ENCODE peak calls at places on chromosomes 1 and 21, in nine cellular contexts. One of them, this sample, is unnamed. For H3K36me3, the result is how much of the 10 kb centered on the place peaks cover.

GRCh38 chr1:204751883-204752687 is 66.5 kb upstream of the LRRN2 start:
- DNase-seq in transverse colon: peak
- DNase-seq in heart right ventricle: no peak
- DNase-seq in brain microvascular endothelial cell: no peak
- DNase-seq in astrocyte: no peak
- DNase-seq in breast epithelium: no peak
- DNase-seq in pancreas: no peak
- DNase-seq in aorta: no peak
- DNase-seq in IMR-90: no peak
- DNase-seq in this sample: no peak

GRCh38 chr1:245108909-245109308 is 45.9 kb upstream of the KIF26B start:
- DNase-seq in transverse colon: no peak
- DNase-seq in heart right ventricle: no peak
- DNase-seq in brain microvascular endothelial cell: no peak
- DNase-seq in astrocyte: no peak
- DNase-seq in breast epithelium: no peak
- DNase-seq in pancreas: no peak
- DNase-seq in aorta: peak
- DNase-seq in IMR-90: no peak
- DNase-seq in this sample: no peak

GRCh38 chr1:27539901-27540861 is 50.2 kb upstream of the WASF2 start:
- DNase-seq in transverse colon: peak
- DNase-seq in heart right ventricle: no peak
- DNase-seq in brain microvascular endothelial cell: peak
- DNase-seq in astrocyte: no peak
- DNase-seq in breast epithelium: no peak
- DNase-seq in pancreas: no peak
- DNase-seq in aorta: peak
- DNase-seq in IMR-90: peak
- DNase-seq in this sample: peak

GRCh38 chr1:181423301-181423918 is 59.9 kb upstream of the CACNA1E start:
- DNase-seq in transverse colon: peak
- DNase-seq in heart right ventricle: no peak
- DNase-seq in brain microvascular endothelial cell: peak
- DNase-seq in astrocyte: peak
- DNase-seq in breast epithelium: no peak
- DNase-seq in pancreas: peak
- DNase-seq in aorta: no peak
- DNase-seq in IMR-90: peak
- DNase-seq in this sample: no peak

GRCh38 chr21:46606427-46606813 is 1.5 kb upstream of the S100B start:
- DNase-seq in transverse colon: no peak
- DNase-seq in heart right ventricle: no peak
- DNase-seq in brain microvascular endothelial cell: no peak
- DNase-seq in astrocyte: no peak
- DNase-seq in breast epithelium: no peak
- DNase-seq in pancreas: no peak
- DNase-seq in aorta: peak
- DNase-seq in IMR-90: no peak
- DNase-seq in this sample: no peak

GRCh38 chr1:38134294-38134755 is 87.7 kb upstream of the POU3F1 start:
- DNase-seq in transverse colon: no peak
- DNase-seq in heart right ventricle: no peak
- DNase-seq in brain microvascular endothelial cell: no peak
- DNase-seq in astrocyte: no peak
- DNase-seq in breast epithelium: no peak
- DNase-seq in pancreas: no peak
- DNase-seq in aorta: no peak
- DNase-seq in IMR-90: no peak
- DNase-seq in this sample: no peak

GRCh38 chr1:162327144-162327790 is 49.4 kb downstream of the SPATA46 start:
- DNase-seq in transverse colon: no peak
- DNase-seq in heart right ventricle: no peak
- DNase-seq in brain microvascular endothelial cell: no peak
- DNase-seq in astrocyte: no peak
- DNase-seq in breast epithelium: no peak
- DNase-seq in pancreas: no peak
- DNase-seq in aorta: no peak
- DNase-seq in IMR-90: no peak
- DNase-seq in this sample: no peak

GRCh38 chr1:39833121-39833520 is 44.5 kb upstream of the BMP8B start:
- DNase-seq in transverse colon: no peak
- DNase-seq in heart right ventricle: no peak
- DNase-seq in brain microvascular endothelial cell: no peak
- DNase-seq in astrocyte: no peak
- DNase-seq in breast epithelium: no peak
- DNase-seq in pancreas: no peak
- DNase-seq in aorta: no peak
- DNase-seq in IMR-90: peak
- DNase-seq in this sample: no peak

GRCh38 chr1:165062346-165062745 is 294.2 kb downstream of the LMX1A start:
- DNase-seq in transverse colon: no peak
- DNase-seq in heart right ventricle: no peak
- DNase-seq in brain microvascular endothelial cell: no peak
- DNase-seq in astrocyte: no peak
- DNase-seq in breast epithelium: no peak
- DNase-seq in pancreas: no peak
- DNase-seq in aorta: no peak
- DNase-seq in IMR-90: no peak
- DNase-seq in this sample: no peak

GRCh38 chr21:38289697-38290096 is 32.9 kb downstream of the KCNJ15 start:
- DNase-seq in transverse colon: peak
- DNase-seq in heart right ventricle: no peak
- DNase-seq in brain microvascular endothelial cell: peak
- DNase-seq in astrocyte: peak
- DNase-seq in breast epithelium: no peak
- DNase-seq in pancreas: no peak
- DNase-seq in aorta: no peak
- DNase-seq in IMR-90: peak
- DNase-seq in this sample: peak

GRCh38 chr1:79396901-79397300 is 390.4 kb upstream of the ADGRL4 start:
- DNase-seq in transverse colon: no peak
- DNase-seq in heart right ventricle: no peak
- DNase-seq in brain microvascular endothelial cell: no peak
- DNase-seq in astrocyte: no peak
- DNase-seq in breast epithelium: no peak
- DNase-seq in pancreas: no peak
- DNase-seq in aorta: no peak
- DNase-seq in IMR-90: no peak
- DNase-seq in this sample: no peak

GRCh38 chr1:63068626-63069025 is 253.7 kb upstream of the FOXD3 start:
- DNase-seq in transverse colon: no peak
- DNase-seq in heart right ventricle: no peak
- DNase-seq in brain microvascular endothelial cell: no peak
- DNase-seq in astrocyte: no peak
- DNase-seq in breast epithelium: no peak
- DNase-seq in pancreas: no peak
- DNase-seq in aorta: no peak
- DNase-seq in IMR-90: no peak
- DNase-seq in this sample: no peak

GRCh38 chr1:27143408-27143807 is 11.5 kb downstream of the SLC9A1 start:
- DNase-seq in transverse colon: no peak
- DNase-seq in heart right ventricle: no peak
- DNase-seq in brain microvascular endothelial cell: no peak
- DNase-seq in astrocyte: peak
- DNase-seq in breast epithelium: no peak
- DNase-seq in pancreas: no peak
- DNase-seq in aorta: no peak
- DNase-seq in IMR-90: peak
- DNase-seq in this sample: no peak

DNA sequence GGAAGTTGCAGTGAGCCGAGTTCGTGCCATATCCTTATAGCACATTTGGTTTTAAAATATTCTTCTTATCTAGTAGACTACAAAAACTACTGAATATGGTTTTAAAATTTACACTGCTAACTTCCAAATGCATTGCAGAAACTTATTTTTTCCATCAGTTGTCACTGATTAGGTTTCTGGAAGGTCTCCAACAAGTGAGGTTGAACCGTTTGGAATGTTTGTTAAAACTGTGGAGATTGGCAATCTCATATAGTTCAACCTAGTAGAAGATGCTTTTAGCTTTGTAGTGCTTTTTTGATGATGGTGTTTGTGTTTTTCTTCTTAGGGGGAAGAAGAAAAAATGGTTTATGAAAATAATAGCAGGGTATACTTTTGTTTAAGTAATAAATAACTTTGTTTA is 12.9 kb downstream of the CENPF start:
- DNase-seq in transverse colon: no peak
- DNase-seq in heart right ventricle: no peak
- DNase-seq in brain microvascular endothelial cell: no peak
- DNase-seq in astrocyte: peak
- DNase-seq in breast epithelium: no peak
- DNase-seq in pancreas: no peak
- DNase-seq in aorta: no peak
- DNase-seq in IMR-90: peak
- DNase-seq in this sample: no peak
- H3K36me3 ChIP-seq in transverse colon: under half
- H3K36me3 ChIP-seq in heart right ventricle: under half
- H3K36me3 ChIP-seq in brain microvascular endothelial cell: under half
- H3K36me3 ChIP-seq in astrocyte: under half
- H3K36me3 ChIP-seq in breast epithelium: under half
- H3K36me3 ChIP-seq in pancreas: under half
- H3K36me3 ChIP-seq in aorta: under half
- H3K36me3 ChIP-seq in IMR-90: under half
- H3K36me3 ChIP-seq in this sample: under half

DNA sequence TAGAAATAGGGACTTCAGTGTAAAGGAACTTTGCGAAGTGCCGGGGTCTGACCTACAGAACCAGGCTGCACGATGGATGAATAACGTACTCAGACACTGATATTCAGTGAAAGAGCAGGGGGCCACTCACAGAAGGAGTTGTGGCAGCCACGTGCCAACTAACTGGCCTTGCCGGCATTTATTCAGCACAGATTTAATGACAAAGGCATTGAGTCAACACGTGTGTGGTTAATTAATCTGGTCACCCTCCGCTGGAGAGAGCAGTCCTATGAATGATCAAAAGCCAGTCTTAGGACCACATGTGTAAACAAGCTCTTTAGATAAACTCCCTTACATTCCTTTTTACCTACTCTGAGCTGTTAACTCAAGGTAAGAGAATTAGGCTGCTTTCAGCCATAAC is 6.2 kb upstream of the B3GALT2 start:
- DNase-seq in transverse colon: no peak
- DNase-seq in heart right ventricle: no peak
- DNase-seq in brain microvascular endothelial cell: no peak
- DNase-seq in astrocyte: no peak
- DNase-seq in breast epithelium: no peak
- DNase-seq in pancreas: no peak
- DNase-seq in aorta: no peak
- DNase-seq in IMR-90: no peak
- DNase-seq in this sample: no peak
- H3K36me3 ChIP-seq in transverse colon: under half
- H3K36me3 ChIP-seq in heart right ventricle: under half
- H3K36me3 ChIP-seq in brain microvascular endothelial cell: under half
- H3K36me3 ChIP-seq in astrocyte: under half
- H3K36me3 ChIP-seq in breast epithelium: under half
- H3K36me3 ChIP-seq in pancreas: under half
- H3K36me3 ChIP-seq in aorta: under half
- H3K36me3 ChIP-seq in IMR-90: under half
- H3K36me3 ChIP-seq in this sample: under half

GRCh38 chr21:45290948-45291612 is 3.4 kb upstream of the POFUT2 start:
- DNase-seq in transverse colon: no peak
- DNase-seq in heart right ventricle: no peak
- DNase-seq in brain microvascular endothelial cell: peak
- DNase-seq in astrocyte: peak
- DNase-seq in breast epithelium: no peak
- DNase-seq in pancreas: no peak
- DNase-seq in aorta: no peak
- DNase-seq in IMR-90: peak
- DNase-seq in this sample: peak

GRCh38 chr21:45292399-45293213 is 4.9 kb upstream of the POFUT2 start:
- DNase-seq in transverse colon: peak
- DNase-seq in heart right ventricle: peak
- DNase-seq in brain microvascular endothelial cell: peak
- DNase-seq in astrocyte: peak
- DNase-seq in breast epithelium: peak
- DNase-seq in pancreas: peak
- DNase-seq in aorta: peak
- DNase-seq in IMR-90: peak
- DNase-seq in this sample: peak

GRCh38 chr21:45293214-45293725 is 5.6 kb upstream of the POFUT2 start:
- DNase-seq in transverse colon: no peak
- DNase-seq in heart right ventricle: peak
- DNase-seq in brain microvascular endothelial cell: peak
- DNase-seq in astrocyte: no peak
- DNase-seq in breast epithelium: peak
- DNase-seq in pancreas: peak
- DNase-seq in aorta: no peak
- DNase-seq in IMR-90: no peak
- DNase-seq in this sample: peak

GRCh38 chr21:45289655-45290515 is 2.2 kb upstream of the POFUT2 start:
- DNase-seq in transverse colon: no peak
- DNase-seq in heart right ventricle: peak
- DNase-seq in brain microvascular endothelial cell: no peak
- DNase-seq in astrocyte: no peak
- DNase-seq in breast epithelium: peak
- DNase-seq in pancreas: no peak
- DNase-seq in aorta: no peak
- DNase-seq in IMR-90: peak
- DNase-seq in this sample: peak

DNA sequence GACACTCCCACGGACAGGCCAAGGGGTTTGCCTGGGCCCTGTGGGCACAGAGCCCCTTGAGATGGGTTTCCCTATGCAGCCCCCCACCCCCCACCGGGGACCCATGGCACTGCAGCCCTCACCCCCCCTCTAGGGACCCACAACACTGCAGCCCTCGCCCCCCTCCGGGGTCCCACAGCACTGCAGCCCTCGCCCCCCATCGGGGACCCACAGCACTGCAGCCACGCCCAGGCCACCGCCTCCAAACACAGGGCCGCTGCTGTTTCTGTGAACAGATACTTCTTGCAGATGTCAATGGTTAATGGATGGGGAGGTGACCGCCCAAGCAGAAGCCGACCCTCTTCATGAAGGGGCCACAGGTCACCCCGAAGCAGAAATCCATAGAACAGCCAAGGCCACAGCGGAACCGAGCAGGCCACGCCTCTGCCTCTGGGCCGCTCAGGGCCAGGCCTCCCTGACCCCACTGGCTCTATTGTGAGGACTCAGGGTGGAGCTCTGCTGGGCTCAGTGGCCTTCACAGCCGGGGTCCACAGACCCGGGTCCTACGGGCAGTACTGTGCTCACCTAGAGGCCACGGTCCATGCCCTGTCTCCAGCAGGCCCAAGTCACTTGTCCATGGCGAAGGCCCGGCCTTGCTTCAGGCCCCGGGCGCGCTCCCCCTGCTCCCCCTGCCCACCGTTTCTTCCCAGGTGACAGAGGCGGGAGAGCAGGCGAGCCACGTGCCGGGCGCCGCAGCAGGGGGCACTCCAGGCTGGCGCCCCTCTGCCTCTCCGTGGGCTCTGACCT is 4.1 kb upstream of the POFUT2 start:
- DNase-seq in transverse colon: no peak
- DNase-seq in heart right ventricle: no peak
- DNase-seq in brain microvascular endothelial cell: no peak
- DNase-seq in astrocyte: no peak
- DNase-seq in breast epithelium: no peak
- DNase-seq in pancreas: no peak
- DNase-seq in aorta: no peak
- DNase-seq in IMR-90: no peak
- DNase-seq in this sample: peak
- H3K36me3 ChIP-seq in transverse colon: under half
- H3K36me3 ChIP-seq in heart right ventricle: under half
- H3K36me3 ChIP-seq in brain microvascular endothelial cell: under half
- H3K36me3 ChIP-seq in astrocyte: under half
- H3K36me3 ChIP-seq in breast epithelium: under half
- H3K36me3 ChIP-seq in pancreas: under half
- H3K36me3 ChIP-seq in aorta: under half
- H3K36me3 ChIP-seq in IMR-90: under half
- H3K36me3 ChIP-seq in this sample: under half

GRCh38 chr1:77956464-77956863 is 22.4 kb downstream of the FUBP1 start:
- DNase-seq in transverse colon: no peak
- DNase-seq in heart right ventricle: no peak
- DNase-seq in brain microvascular endothelial cell: no peak
- DNase-seq in astrocyte: no peak
- DNase-seq in breast epithelium: no peak
- DNase-seq in pancreas: no peak
- DNase-seq in aorta: no peak
- DNase-seq in IMR-90: no peak
- DNase-seq in this sample: no peak
- H3K36me3 ChIP-seq in transverse colon: half or more
- H3K36me3 ChIP-seq in heart right ventricle: under half
- H3K36me3 ChIP-seq in brain microvascular endothelial cell: half or more
- H3K36me3 ChIP-seq in astrocyte: half or more
- H3K36me3 ChIP-seq in breast epithelium: under half
- H3K36me3 ChIP-seq in pancreas: under half
- H3K36me3 ChIP-seq in aorta: under half
- H3K36me3 ChIP-seq in IMR-90: half or more
- H3K36me3 ChIP-seq in this sample: half or more